ENCODE peak calls at places on chromosomes 5 and 9, in ten cellular contexts. T, Z, B, I, C, G, S, V, U and L are unnamed samples.

GRCh38 chr5:142246263-142246662 is 78.6 kb downstream of the SPRY4 start:
- DNase-seq in V (peak; percentile 66), B (no peak), S (no peak), Z (no peak), C (peak; percentile 69), T (no peak), G (no peak), I (no peak), U (no peak), L (peak; percentile 35)

GRCh38 chr5:95872333-95873268 is 50.1 kb upstream of the GLRX start:
- DNase-seq in T (no peak), S (no peak), B (no peak), G (peak; percentile 42), U (no peak), I (no peak), Z (no peak), C (peak; percentile 75), V (no peak), L (no peak)

GRCh38 chr5:111562566-111562965 is 50.2 kb upstream of the STARD4 start:
- DNase-seq in I (no peak), T (no peak), V (no peak), Z (no peak), G (no peak), B (no peak), C (no peak), U (no peak), S (no peak), L (no peak)

GRCh38 chr9:37926737-37927590 is 23.0 kb upstream of the SLC25A51 start:
- DNase-seq in S (no peak), T (no peak), V (no peak), U (no peak), C (no peak), B (no peak), I (no peak), G (no peak), Z (no peak), L (peak; percentile 44)

GRCh38 chr9:38682713-38683112 is 37.2 kb downstream of the FAM240B start:
- DNase-seq in I (no peak), B (no peak), S (no peak), V (peak; percentile 89), C (no peak), Z (no peak), U (no peak), G (peak; percentile 14), T (no peak), L (peak; percentile 73)

GRCh38 chr5:1779021-1779680 is 20.5 kb downstream of the MRPL36 start:
- DNase-seq in V (no peak), Z (no peak), U (peak; percentile 24), I (no peak), G (no peak), C (no peak), T (no peak), B (no peak), S (no peak), L (no peak)

GRCh38 chr5:76413746-76414145 is 10.7 kb downstream of the IQGAP2 start:
- DNase-seq in B (peak; percentile 57), G (no peak), C (no peak), Z (no peak), S (no peak), U (no peak), V (no peak), T (no peak), I (no peak), L (no peak)

GRCh38 chr5:140322751-140323731 is 20.1 kb upstream of the PFDN1 start:
- DNase-seq in G (no peak), U (peak; percentile 60), S (no peak), V (peak; percentile 83), C (no peak), B (no peak), I (peak; percentile 13), Z (no peak), T (peak; percentile 48), L (peak; percentile 74)

GRCh38 chr5:761854-762685 is 22.5 kb downstream of the ZDHHC11B start:
- DNase-seq in T (no peak), U (peak; percentile 50), C (peak; percentile 51), B (no peak), V (no peak), G (no peak), I (peak; percentile 23), S (no peak), Z (no peak), L (no peak)

GRCh38 chr5:39021413-39021812 is 52.8 kb downstream of the RICTOR start:
- DNase-seq in S (no peak), I (no peak), T (no peak), C (no peak), U (no peak), G (peak; percentile 40), Z (no peak), V (no peak), B (no peak), L (no peak)

GRCh38 chr9:129469188-129469987 is 151.5 kb downstream of the C9orf50 start:
- DNase-seq in S (no peak), C (no peak), T (no peak), V (no peak), U (no peak), B (peak; percentile 14), Z (no peak), G (no peak), I (no peak), L (no peak)

GRCh38 chr5:181181650-181182565 is 23.1 kb downstream of the TRIM7 start:
- DNase-seq in B (peak; percentile 71), I (no peak), G (peak; percentile 76), U (no peak), S (peak; percentile 79), T (peak; percentile 68), V (peak; percentile 56), Z (peak; percentile 49), C (no peak), L (peak; percentile 57)

GRCh38 chr9:125085703-125086477 is 57.4 kb downstream of the SCAI start:
- DNase-seq in I (no peak), U (no peak), V (no peak), S (no peak), B (no peak), C (no peak), Z (no peak), G (peak; percentile 13), T (no peak), L (no peak)

DNA sequence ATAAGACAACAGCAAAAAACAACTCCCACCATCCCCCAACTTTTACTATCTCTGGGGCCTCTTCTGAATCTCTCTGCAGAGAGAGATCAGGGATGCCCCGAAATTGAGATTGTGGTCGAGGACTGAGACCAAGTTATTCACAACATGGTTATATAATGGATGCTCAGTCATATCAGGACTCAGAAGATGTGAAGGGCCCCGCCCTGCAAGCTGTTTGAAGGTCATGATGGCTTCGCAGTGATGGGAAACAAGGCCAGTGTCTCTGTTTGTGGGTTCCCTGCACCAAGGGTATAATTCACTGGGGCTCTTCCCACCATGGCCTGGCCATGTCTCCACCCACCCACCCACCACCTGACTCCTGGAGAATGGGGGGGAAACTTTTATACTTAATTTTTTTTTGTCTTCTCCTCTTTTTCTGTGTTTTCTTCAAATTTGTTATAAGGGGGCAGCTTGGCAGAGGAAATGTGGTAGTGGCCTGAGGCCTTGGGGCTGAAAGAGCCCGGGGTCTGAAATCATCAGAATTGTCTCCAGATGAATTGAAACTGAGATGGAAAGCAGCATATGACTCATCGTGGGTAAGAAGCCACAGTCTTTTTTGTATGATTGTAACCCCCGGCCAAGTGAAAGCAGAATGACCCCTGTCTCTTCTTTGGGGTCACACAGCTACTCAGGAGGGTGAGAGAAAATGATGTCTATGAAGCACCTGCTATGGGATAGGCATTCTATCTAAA is 15.0 kb upstream of the TEX48 start:
- DNase-seq in V (peak; percentile 53), G (no peak), U (no peak), S (no peak), B (no peak), T (no peak), C (no peak), Z (no peak), I (no peak), L (peak; percentile 30)
- H3K27ac ChIP-seq in V (no peak overlapping the region), G (no peak overlapping the region), U (no peak overlapping the region), S (no peak overlapping the region), B (no peak overlapping the region), T (no peak overlapping the region), C (no peak overlapping the region), Z (no peak overlapping the region), I (no peak overlapping the region), L (no peak overlapping the region)

GRCh38 chr5:126808619-126809018 is 31.7 kb downstream of the LMNB1 start:
- DNase-seq in B (no peak), S (no peak), V (peak; percentile 12), I (no peak), C (no peak), T (no peak), G (peak; percentile 24), Z (no peak), U (no peak), L (peak; percentile 63)
- H3K27ac ChIP-seq in B (peak overlapping the region; percentile 27), S (no peak overlapping the region), V (no peak overlapping the region), I (no peak overlapping the region), C (no peak overlapping the region), T (no peak overlapping the region), G (no peak overlapping the region), Z (no peak overlapping the region), U (no peak overlapping the region), L (peak overlapping the region; percentile 32)

DNA sequence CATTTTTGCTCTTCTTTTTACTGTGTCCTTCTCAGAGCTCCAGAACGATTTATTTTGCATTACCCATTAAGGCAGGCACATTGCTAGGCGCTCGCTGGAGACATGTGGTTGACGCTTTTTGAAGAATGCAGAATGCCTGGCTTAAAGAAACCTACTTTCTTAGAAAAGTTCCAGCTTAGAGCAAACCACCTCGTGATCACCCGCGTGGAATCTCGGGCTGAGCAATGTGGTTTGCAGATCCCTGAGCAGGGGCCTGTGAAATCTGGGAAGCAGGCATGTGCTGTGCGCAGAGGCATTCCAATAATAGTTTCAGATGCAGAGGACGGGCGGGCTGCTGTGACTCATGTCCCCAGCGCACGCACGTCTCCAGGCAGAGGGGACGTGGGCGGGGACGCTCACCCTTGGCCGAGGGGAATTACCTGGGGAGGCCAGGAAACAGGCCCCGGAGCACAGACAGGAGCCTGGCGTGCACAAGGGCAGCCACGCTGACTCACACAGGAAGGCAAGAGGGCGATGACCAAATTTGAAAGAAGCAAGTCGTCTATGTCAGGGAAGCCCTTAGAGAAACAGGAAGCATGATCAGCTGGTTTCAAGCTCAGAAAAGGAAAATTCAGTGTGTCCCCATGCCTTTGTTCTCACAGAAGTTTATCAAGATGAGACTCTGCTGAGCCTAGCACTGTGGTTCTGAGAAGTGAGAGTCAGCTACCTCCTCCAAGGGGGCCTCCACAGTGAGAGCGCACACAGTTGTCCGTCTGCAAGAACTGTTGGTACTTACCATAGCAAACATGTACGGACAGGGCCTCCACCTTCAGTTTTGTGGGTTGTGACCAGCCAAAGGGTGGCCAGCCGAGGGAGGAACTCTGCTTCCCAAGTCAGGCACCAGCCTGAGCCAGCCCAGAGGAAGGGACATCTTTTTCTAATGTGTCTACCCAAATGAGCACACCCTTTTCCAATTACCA is 218.6 kb downstream of the PIK3R1 start:
- DNase-seq in B (peak; percentile 69), T (peak; percentile 88), S (peak; percentile 71), V (peak; percentile 100), U (peak; percentile 82), C (peak; percentile 83), Z (peak; percentile 79), I (peak; percentile 49), G (peak; percentile 91), L (peak; percentile 84)
- H3K27ac ChIP-seq in B (peak overlapping the region; percentile 62), T (peak overlapping the region; percentile 64), S (peak overlapping the region; percentile 67), V (peak overlapping the region; percentile 90), U (peak overlapping the region; percentile 98), C (peak overlapping the region; percentile 39), Z (peak overlapping the region; percentile 73), I (no peak overlapping the region), G (peak overlapping the region; percentile 96), L (peak overlapping the region; percentile 57)

GRCh38 chr9:109496126-109496707 is 1.9 kb downstream of the PTPN3 start:
- DNase-seq in C (no peak), V (no peak), T (no peak), G (no peak), Z (no peak), U (no peak), B (no peak), S (no peak), I (no peak), L (no peak)
- H3K27ac ChIP-seq in C (no peak overlapping the region), V (no peak overlapping the region), T (no peak overlapping the region), G (no peak overlapping the region), Z (no peak overlapping the region), U (no peak overlapping the region), B (no peak overlapping the region), S (no peak overlapping the region), I (no peak overlapping the region), L (no peak overlapping the region)

GRCh38 chr9:133492061-133493021 is 13.4 kb upstream of the SLC2A6 start:
- DNase-seq in Z (no peak), C (no peak), B (no peak), V (peak; percentile 14), G (no peak), T (no peak), U (no peak), S (no peak), I (no peak), L (peak; percentile 28)
- H3K27ac ChIP-seq in Z (no peak overlapping the region), C (no peak overlapping the region), B (no peak overlapping the region), V (no peak overlapping the region), G (no peak overlapping the region), T (peak overlapping the region; percentile 30), U (peak overlapping the region; percentile 84), S (peak overlapping the region; percentile 32), I (no peak overlapping the region), L (no peak overlapping the region)